ENCODE peak calls at places on chromosomes 7 and 10, in five cellular contexts. D, B, F, Q and I are unnamed samples.

GRCh38 chr10:53314856-53315255 is 542.3 kb upstream of the MBL2 start:
- DNase-seq in D (peak), B (no peak), F (peak), Q (no peak), I (peak)

GRCh38 chr10:119734396-119735332 is 8.8 kb downstream of the INPP5F start:
- DNase-seq in D (no peak), B (no peak), F (no peak), Q (no peak), I (peak)

GRCh38 chr10:119737827-119738226 is 12.0 kb downstream of the INPP5F start:
- DNase-seq in D (no peak), B (no peak), F (peak), Q (no peak), I (peak)

GRCh38 chr10:69088801-69089501 is 1.0 kb downstream of the SRGN start:
- DNase-seq in D (no peak), B (no peak), F (no peak), Q (no peak), I (no peak)

GRCh38 chr10:13953371-13953770 is 366.6 kb downstream of the PRPF18 start:
- DNase-seq in D (no peak), B (no peak), F (no peak), Q (no peak), I (peak)

GRCh38 chr7:960269-960871 is 5.9 kb upstream of the ADAP1 start:
- DNase-seq in D (no peak), B (no peak), F (no peak), Q (no peak), I (no peak)

GRCh38 chr10:19966751-19967150 is 150.5 kb downstream of the PLXDC2 start:
- DNase-seq in D (peak), B (no peak), F (no peak), Q (peak), I (no peak)

GRCh38 chr7:47343056-47343455 is 238.9 kb downstream of the TNS3 start:
- DNase-seq in D (no peak), B (no peak), F (no peak), Q (no peak), I (no peak)

GRCh38 chr10:63166742-63167258 is 33.7 kb downstream of the NRBF2 start:
- DNase-seq in D (peak), B (no peak), F (peak), Q (peak), I (peak)

GRCh38 chr10:31759124-31759798 is 169.4 kb downstream of the ARHGAP12 start:
- DNase-seq in D (peak), B (peak), F (no peak), Q (peak), I (peak)

GRCh38 chr10:1548596-1548995 is 188.7 kb downstream of the ADARB2 start:
- DNase-seq in D (no peak), B (no peak), F (no peak), Q (no peak), I (no peak)

GRCh38 chr10:110192552-110192951 is 14.9 kb upstream of the MXI1 start:
- DNase-seq in D (no peak), B (no peak), F (no peak), Q (no peak), I (no peak)

GRCh38 chr7:100162874-100163533 is 4.5 kb upstream of the TRAPPC14 start:
- DNase-seq in D (no peak), B (no peak), F (no peak), Q (no peak), I (no peak)

GRCh38 chr10:77927343-77928256 is 1.0 kb upstream of the DLG5 start:
- DNase-seq in D (peak), B (no peak), F (no peak), Q (no peak), I (no peak)

GRCh38 chr10:68099736-68100135 is 9.6 kb upstream of the MYPN start:
- DNase-seq in D (no peak), B (no peak), F (no peak), Q (no peak), I (no peak)

GRCh38 chr10:123017421-123018165 is 8.8 kb downstream of the ACADSB start:
- DNase-seq in D (no peak), B (no peak), F (no peak), Q (no peak), I (no peak)

GRCh38 chr10:101563497-101564040 is 24.5 kb downstream of the POLL start:
- DNase-seq in D (no peak), B (no peak), F (no peak), Q (no peak), I (no peak)

GRCh38 chr10:20598590-20598989 is 298.5 kb downstream of the NEBL start:
- DNase-seq in D (no peak), B (no peak), F (peak), Q (peak), I (peak)

GRCh38 chr7:27389508-27389907 is 146.9 kb downstream of the EVX1 start:
- DNase-seq in D (peak), B (no peak), F (no peak), Q (no peak), I (no peak)

GRCh38 chr7:117296066-117296465 is 26.8 kb downstream of the WNT2 start:
- DNase-seq in D (peak), B (no peak), F (no peak), Q (no peak), I (no peak)

GRCh38 chr7:151690597-151690996 is 170.9 kb upstream of the RHEB start:
- DNase-seq in D (no peak), B (no peak), F (no peak), Q (no peak), I (no peak)

GRCh38 chr7:75835688-75836285 is 22.2 kb upstream of the CCL24 start:
- DNase-seq in D (no peak), B (no peak), F (no peak), Q (no peak), I (no peak)